ENCODE peak calls at places on chromosome 19, in six cellular contexts. S is cerebellar cortex; V is Daoy; Z is GF-D8; M is astrocyte of the cerebellum; E is stimulated activated CD8-positive, alpha-beta memory T cell treated with anti-CD3 and anti-CD28 coated beads, Interleukin-2, amount 100 ng/mL, for 1 hour. A is an unnamed sample.

GRCh38 chr19:35712910-35713845 is 4.6 kb upstream of the KMT2B start:
- DNase-seq in E (no peak), S (no peak), M (no peak), V (no peak), Z (no peak), A (no peak)

GRCh38 chr19:40381321-40381720 is 8.7 kb downstream of the HIPK4 start:
- DNase-seq in V (no peak), Z (no peak), E (no peak), S (no peak), M (no peak), A (peak)

GRCh38 chr19:49120868-49121267 is 1.5 kb downstream of the PPFIA3 start:
- DNase-seq in E (no peak), M (no peak), S (no peak), V (no peak), Z (no peak), A (no peak)

GRCh38 chr19:55452381-55453325 is 8.8 kb downstream of the ISOC2 start:
- DNase-seq in V (peak), S (peak), M (no peak), E (no peak), Z (no peak), A (peak)

GRCh38 chr19:56670961-56671612 is 470 bp downstream of the ZNF835 start:
- DNase-seq in Z (no peak), M (no peak), S (peak), V (no peak), E (no peak), A (no peak)

GRCh38 chr19:7772752-7773291 is 9.8 kb downstream of the CLEC4M start:
- DNase-seq in V (peak), E (no peak), Z (peak), M (no peak), S (no peak), A (no peak)

GRCh38 chr19:1401138-1401888 is at the start of gene GAMT:
- DNase-seq in M (no peak), E (no peak), Z (no peak), V (peak), S (no peak), A (peak)

GRCh38 chr19:55902080-55902751 is 29.9 kb downstream of the NLRP13 start:
- DNase-seq in S (no peak), E (no peak), M (no peak), Z (no peak), V (no peak), A (no peak)

GRCh38 chr19:2387367-2388288 is 27.6 kb downstream of the TMPRSS9 start:
- DNase-seq in M (no peak), S (no peak), V (no peak), Z (no peak), E (no peak), A (no peak)

GRCh38 chr19:10424011-10424637 is 3.8 kb downstream of the PDE4A start:
- DNase-seq in Z (peak), M (no peak), V (peak), E (no peak), S (peak), A (peak)

GRCh38 chr19:12837225-12837624 is 1.1 kb upstream of the MAST1 start:
- DNase-seq in Z (no peak), S (no peak), M (no peak), V (peak), E (no peak), A (no peak)

GRCh38 chr19:17370026-17370587 is 7.0 kb downstream of the PLVAP start:
- DNase-seq in S (no peak), E (no peak), V (no peak), M (no peak), Z (peak), A (no peak)

GRCh38 chr19:46068345-46069258 is 27.8 kb upstream of the IGFL4 start:
- DNase-seq in V (peak), M (peak), E (no peak), Z (peak), S (no peak), A (no peak)

GRCh38 chr19:35223084-35223790 is 5.3 kb downstream of the FAM187B start:
- DNase-seq in S (no peak), V (no peak), E (no peak), M (no peak), Z (no peak), A (no peak)

GRCh38 chr19:17865364-17866311 is 5.9 kb downstream of the RPL18A start:
- DNase-seq in V (peak), Z (no peak), E (no peak), M (no peak), S (peak), A (no peak)

GRCh38 chr19:42846597-42846996 is 32.9 kb downstream of the PSG1 start:
- DNase-seq in E (no peak), M (no peak), Z (no peak), S (no peak), V (no peak), A (no peak)

GRCh38 chr19:30479657-30480056 is 107.5 kb downstream of the ZNF536 start:
- DNase-seq in E (no peak), S (no peak), M (no peak), V (no peak), Z (no peak), A (no peak)

GRCh38 chr19:32017341-32017948 is 328.0 kb upstream of the ZNF507 start:
- DNase-seq in S (no peak), M (peak), V (peak), E (no peak), Z (no peak), A (no peak)

GRCh38 chr19:3497757-3498515 is 2.5 kb downstream of the DOHH start:
- DNase-seq in M (no peak), V (no peak), S (no peak), E (no peak), Z (no peak), A (no peak)

GRCh38 chr19:1766800-1767352 is 13.6 kb downstream of the ONECUT3 start:
- DNase-seq in V (peak), M (no peak), S (no peak), Z (peak), E (no peak), A (no peak)

GRCh38 chr19:4518345-4519171 is at the start of gene PLIN4:
- DNase-seq in V (peak), Z (peak), S (no peak), E (no peak), M (no peak), A (peak)

GRCh38 chr19:10353793-10354391 is 14.5 kb upstream of the ICAM3 start:
- DNase-seq in V (peak), S (peak), M (no peak), Z (no peak), E (peak), A (peak)

GRCh38 chr19:37304190-37304883 is 66.6 kb upstream of the ZNF527 start:
- DNase-seq in M (no peak), V (peak), S (peak), Z (no peak), E (no peak), A (peak)

GRCh38 chr19:5536337-5536894 is 31.3 kb downstream of the TINCR start:
- DNase-seq in E (no peak), S (peak), V (peak), Z (no peak), M (peak), A (peak)

GRCh38 chr19:494171-495046 is 1.9 kb upstream of the MADCAM1 start:
- DNase-seq in V (no peak), Z (no peak), M (no peak), S (no peak), E (no peak), A (no peak)

GRCh38 chr19:7521551-7522071 is 813 bp upstream of the MCOLN1 start:
- DNase-seq in E (no peak), Z (no peak), M (no peak), V (no peak), S (no peak), A (no peak)

GRCh38 chr19:51097166-51097736 is 11.0 kb downstream of the CTU1 start:
- DNase-seq in M (peak), Z (peak), V (peak), E (peak), S (peak), A (peak)

GRCh38 chr19:36136975-36137686 is 2.7 kb upstream of the CAPNS1 start:
- DNase-seq in M (no peak), V (peak), E (no peak), S (peak), Z (no peak), A (peak)

GRCh38 chr19:43789029-43789428 is 8.3 kb upstream of the KCNN4 start:
- DNase-seq in M (no peak), V (peak), E (no peak), S (no peak), Z (no peak), A (no peak)

GRCh38 chr19:961866-962620 is 22.1 kb upstream of the WDR18 start:
- DNase-seq in M (no peak), S (no peak), V (peak), E (no peak), Z (no peak), A (no peak)

GRCh38 chr19:5988520-5989387 is 10.8 kb upstream of the RANBP3 start:
- DNase-seq in V (no peak), S (no peak), M (no peak), E (no peak), Z (no peak), A (no peak)

GRCh38 chr19:10503002-10503789 is at the start of gene KEAP1:
- DNase-seq in E (no peak), Z (no peak), V (no peak), M (no peak), S (peak), A (peak)

GRCh38 chr19:892243-892996 is 567 bp downstream of the MED16 start:
- DNase-seq in Z (no peak), E (no peak), V (no peak), M (no peak), S (no peak), A (peak)

GRCh38 chr19:47253467-47253881 is 2.9 kb upstream of the CCDC9 start:
- DNase-seq in Z (no peak), V (peak), M (peak), S (peak), E (no peak), A (no peak)

A was measured in iPS-NIHi11.